ENCODE peak calls at places on chromosomes 2 and 18, in six cellular contexts. Y is CD8-positive, alpha-beta T cell; I is osteocyte; L is cardiac fibroblast; C is A549; A is NB4. B is an unnamed sample.
A peak's percentile ranks its signal among the peaks of the same experiment; 100 is the strongest.

GRCh38 chr2:1891147-1891546 is 146.8 kb upstream of the PXDN start:
- DNase-seq in Y (no peak), I (no peak), L (no peak), C (peak; percentile 28), A (no peak), B (no peak)

GRCh38 chr18:75209129-75209951 is at the start of gene PTGR3:
- DNase-seq in Y (peak; percentile 62), I (peak; percentile 90), L (peak; percentile 82), C (peak; percentile 76), A (peak; percentile 94), B (peak; percentile 54)

GRCh38 chr2:232483296-232483922 is 4.2 kb downstream of the ECEL1 start:
- DNase-seq in Y (no peak), I (no peak), L (no peak), C (no peak), A (no peak), B (no peak)

GRCh38 chr2:224382973-224383555 is 18.8 kb downstream of the FAM124B start:
- DNase-seq in Y (no peak), I (no peak), L (no peak), C (no peak), A (no peak), B (no peak)

GRCh38 chr18:3616142-3616541 is 166.2 kb downstream of the TGIF1 start:
- DNase-seq in Y (no peak), I (no peak), L (no peak), C (no peak), A (no peak), B (no peak)

GRCh38 chr18:23135679-23136325 is 517 bp downstream of the CABLES1 start:
- DNase-seq in Y (no peak), I (no peak), L (no peak), C (no peak), A (peak; percentile 48), B (peak; percentile 37)

GRCh38 chr18:39806519-39806918 is 2148.5 kb upstream of the PIK3C3 start:
- DNase-seq in Y (no peak), I (no peak), L (peak; percentile 58), C (no peak), A (no peak), B (no peak)

GRCh38 chr18:46001892-46002291 is 34.8 kb upstream of the EPG5 start:
- DNase-seq in Y (no peak), I (no peak), L (no peak), C (no peak), A (no peak), B (no peak)

GRCh38 chr2:64859208-64860161 is 129.7 kb upstream of the SLC1A4 start:
- DNase-seq in Y (no peak), I (peak; percentile 88), L (peak; percentile 88), C (peak; percentile 93), A (peak; percentile 91), B (peak; percentile 34)

GRCh38 chr2:102708847-102709559 is 52.8 kb upstream of the TMEM182 start:
- DNase-seq in Y (no peak), I (no peak), L (peak; percentile 76), C (peak; percentile 76), A (no peak), B (no peak)

GRCh38 chr2:231764752-231765151 is 16.3 kb downstream of the PDE6D start:
- DNase-seq in Y (no peak), I (no peak), L (no peak), C (no peak), A (no peak), B (no peak)

GRCh38 chr18:74950479-74950878 is 258.5 kb downstream of the PTGR3 start:
- DNase-seq in Y (no peak), I (no peak), L (peak; percentile 5), C (no peak), A (no peak), B (no peak)

GRCh38 chr18:43664487-43665008 is 387.3 kb upstream of the SYT4 start:
- DNase-seq in Y (no peak), I (no peak), L (peak; percentile 13), C (no peak), A (no peak), B (no peak)

GRCh38 chr18:43662657-43663056 is 385.4 kb upstream of the SYT4 start:
- DNase-seq in Y (no peak), I (no peak), L (peak; percentile 87), C (no peak), A (no peak), B (no peak)

GRCh38 chr18:43663159-43663558 is 385.9 kb upstream of the SYT4 start:
- DNase-seq in Y (no peak), I (no peak), L (no peak), C (no peak), A (no peak), B (no peak)

GRCh38 chr18:43665239-43665788 is 388.0 kb upstream of the SYT4 start:
- DNase-seq in Y (no peak), I (no peak), L (peak; percentile 95), C (no peak), A (no peak), B (no peak)

DNA sequence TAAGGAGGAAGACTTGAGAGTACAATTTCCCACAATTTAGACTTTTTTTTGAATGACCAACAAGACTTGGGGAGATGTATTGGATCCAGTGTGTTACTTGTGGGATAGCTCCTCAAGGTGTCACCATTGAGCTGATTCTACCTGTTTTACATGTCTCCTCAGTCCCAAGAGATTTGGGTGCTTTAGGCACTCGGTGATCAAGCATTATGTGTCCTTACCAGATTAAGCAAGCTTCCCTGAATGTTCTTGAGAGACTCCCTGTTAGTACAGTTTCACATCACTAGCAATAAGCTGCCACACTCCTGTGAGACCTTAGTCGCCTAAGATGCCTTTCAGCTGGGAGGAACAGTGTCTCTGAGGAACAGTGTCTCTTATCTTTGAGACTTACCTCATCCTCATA is 384.3 kb upstream of the SYT4 start:
- DNase-seq in Y (no peak), I (no peak), L (peak; percentile 90), C (no peak), A (peak; percentile 56), B (no peak)
- TF ChIP-seq CTCF in Y (no peak), I (peak; percentile 48), L (peak; percentile 48), C (no peak), A (peak; percentile 14), B (peak; percentile 51)

DNA sequence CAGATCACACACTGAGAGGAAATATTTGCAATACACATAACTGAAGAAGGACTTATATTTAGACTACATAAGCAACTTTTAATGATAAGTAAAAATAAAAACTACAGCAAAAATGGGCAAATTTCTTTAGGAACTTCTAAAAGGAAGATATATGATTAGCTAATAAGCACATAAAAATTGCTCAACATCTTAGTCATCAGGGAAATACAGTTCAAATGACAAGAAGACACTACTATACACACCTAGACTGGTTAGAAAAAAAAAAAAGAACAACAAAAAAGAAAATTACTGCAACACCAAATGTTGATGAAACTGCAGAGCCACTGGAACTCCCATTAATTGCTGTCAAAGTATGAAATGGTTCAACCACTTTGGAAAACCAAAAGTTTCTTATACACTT is 1247.5 kb upstream of the ACVR2A start:
- DNase-seq in Y (no peak), I (no peak), L (peak; percentile 7), C (no peak), A (no peak), B (no peak)
- TF ChIP-seq CTCF in Y (no peak), I (no peak), L (no peak), C (no peak), A (no peak), B (no peak)

DNA sequence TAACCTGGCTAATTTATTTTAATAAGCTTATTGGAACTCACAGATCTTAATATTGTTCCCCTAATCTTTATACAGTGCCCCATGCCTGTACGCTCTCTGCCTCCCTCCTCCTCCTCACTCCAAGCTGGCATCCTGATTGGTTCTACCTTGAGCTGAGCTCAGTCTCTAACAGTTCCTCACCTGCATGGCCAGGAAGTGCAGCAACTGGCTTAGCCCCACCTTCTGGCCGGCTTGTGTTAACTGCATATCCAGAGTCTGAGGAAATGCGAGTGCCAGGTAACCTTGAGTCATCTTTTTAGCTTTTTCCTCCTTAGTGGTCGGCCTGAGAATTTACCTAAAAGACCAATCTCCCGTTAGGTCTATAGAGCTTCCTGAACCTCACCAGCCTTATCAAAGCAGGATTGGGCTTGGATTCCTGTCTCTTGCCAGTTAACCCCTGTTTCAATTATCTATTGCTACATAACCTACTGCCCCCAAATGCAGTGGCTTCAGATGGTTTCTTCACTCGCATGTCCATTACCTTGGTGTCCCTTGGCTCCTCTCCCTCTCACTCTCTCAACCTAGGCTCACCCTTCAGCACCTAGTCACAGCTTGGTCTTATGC is 89.5 kb upstream of the STK39 start:
- DNase-seq in Y (peak; percentile 28), I (no peak), L (no peak), C (no peak), A (peak; percentile 22), B (no peak)
- TF ChIP-seq CTCF in Y (peak; percentile 36), I (peak; percentile 39), L (peak; percentile 20), C (peak; percentile 27), A (peak; percentile 32), B (peak; percentile 52)

DNA sequence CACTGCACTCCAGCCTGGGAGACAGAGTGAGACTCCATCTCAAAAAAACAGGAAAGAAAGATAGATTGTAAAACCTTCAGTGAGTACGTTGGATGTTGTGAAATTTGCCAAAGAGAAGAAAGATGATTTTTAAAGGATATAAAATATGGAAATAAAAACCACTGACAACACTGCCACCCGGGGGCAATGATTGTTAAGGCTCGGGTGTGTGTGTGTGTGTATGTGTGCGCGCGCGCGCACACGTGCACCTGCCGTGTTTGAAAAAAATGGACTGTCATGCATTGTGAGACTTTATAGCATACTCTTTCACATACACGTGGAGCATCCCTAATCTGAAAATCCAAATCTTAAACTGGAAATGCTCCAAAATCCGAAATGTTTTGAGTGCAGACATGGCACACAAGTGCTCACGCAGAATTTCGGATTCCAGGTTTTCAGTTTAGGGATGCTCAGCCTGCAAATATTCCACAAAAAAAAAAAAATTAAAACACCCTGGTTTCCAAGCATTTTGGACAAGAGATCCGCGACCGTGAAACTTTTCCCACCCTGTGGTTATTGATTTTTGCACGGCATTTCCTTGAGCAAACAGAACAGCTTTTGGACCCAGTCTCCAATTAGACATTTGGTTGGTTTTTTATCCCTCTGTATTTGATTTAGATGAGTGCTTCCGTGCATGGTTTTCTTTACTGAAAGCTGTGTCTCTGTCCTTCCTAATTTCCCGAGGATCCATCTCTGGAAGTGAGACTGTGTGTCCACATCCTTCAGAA is 269.2 kb downstream of the AGAP1 start:
- DNase-seq in Y (no peak), I (no peak), L (no peak), C (no peak), A (no peak), B (no peak)
- TF ChIP-seq CTCF in Y (no peak), I (peak; percentile 32), L (peak; percentile 18), C (peak; percentile 11), A (no peak), B (peak; percentile 16)

GRCh38 chr2:141399270-141399669 is 731.5 kb downstream of the LRP1B start:
- DNase-seq in Y (no peak), I (no peak), L (peak; percentile 12), C (peak; percentile 5), A (peak; percentile 11), B (no peak)
- TF ChIP-seq CTCF in Y (no peak), I (peak; percentile 61), L (peak; percentile 24), C (peak; percentile 44), A (peak; percentile 29), B (peak; percentile 72)

GRCh38 chr2:28751102-28751955 is at the start of gene PPP1CB:
- DNase-seq in Y (peak; percentile 95), I (peak; percentile 99), L (peak; percentile 96), C (peak; percentile 88), A (peak; percentile 98), B (peak; percentile 92)
- TF ChIP-seq CTCF in Y (no peak), I (peak; percentile 23), L (no peak), C (peak; percentile 29), A (peak; percentile 7), B (peak; percentile 37)

GRCh38 chr2:20677301-20678176 is 10.6 kb downstream of the GDF7 start:
- DNase-seq in Y (no peak), I (no peak), L (no peak), C (no peak), A (no peak), B (no peak)
- TF ChIP-seq CTCF in Y (no peak), I (no peak), L (no peak), C (peak; percentile 6), A (no peak), B (peak; percentile 43)

B was measured in progenitor cell of endocrine pancreas.